ENCODE peak calls at places on chromosomes 16 and 17, in six cellular contexts. R, E, U, V, I and T are unnamed samples. For H3K4me1, the result is how much of the 10 kb centered on the place peaks cover.

GRCh38 chr16:14405611-14406537 is 224.2 kb downstream of the PARN start:
- DNase-seq in R (peak), E (peak), U (peak), V (no peak), I (peak), T (peak)

GRCh38 chr16:2033057-2033911 is 6.6 kb downstream of the NHERF2 start:
- DNase-seq in R (peak), E (peak), U (peak), V (peak), I (peak), T (no peak)

GRCh38 chr16:68744744-68745280 is 7.7 kb downstream of the CDH1 start:
- DNase-seq in R (peak), E (no peak), U (peak), V (no peak), I (peak), T (no peak)

GRCh38 chr17:4485676-4486646 is 12.7 kb upstream of the SPNS2 start:
- DNase-seq in R (no peak), E (no peak), U (no peak), V (no peak), I (peak), T (no peak)

GRCh38 chr16:88784074-88784855 is 755 bp downstream of the PIEZO1 start:
- DNase-seq in R (peak), E (peak), U (peak), V (peak), I (peak), T (peak)

GRCh38 chr17:61203765-61204164 is 195.9 kb upstream of the TBX2 start:
- DNase-seq in R (no peak), E (no peak), U (no peak), V (no peak), I (no peak), T (no peak)

GRCh38 chr17:5526821-5527598 is 40.6 kb downstream of the MIS12 start:
- DNase-seq in R (peak), E (peak), U (no peak), V (peak), I (no peak), T (peak)

GRCh38 chr16:22302776-22303363 is 5.7 kb downstream of the POLR3E start:
- DNase-seq in R (no peak), E (no peak), U (no peak), V (no peak), I (peak), T (no peak)

GRCh38 chr17:73062726-73063125 is 29.8 kb downstream of the SLC39A11 start:
- DNase-seq in R (no peak), E (no peak), U (no peak), V (no peak), I (no peak), T (no peak)

GRCh38 chr17:63132509-63132911 is 166.5 kb downstream of the TANC2 start:
- DNase-seq in R (no peak), E (no peak), U (no peak), V (no peak), I (no peak), T (no peak)

GRCh38 chr16:67547423-67548264 is 14.7 kb upstream of the CTCF start:
- DNase-seq in R (no peak), E (no peak), U (no peak), V (no peak), I (no peak), T (no peak)

GRCh38 chr17:36221187-36221586 is 10.3 kb downstream of the CCL4L2 start:
- DNase-seq in R (no peak), E (no peak), U (no peak), V (no peak), I (peak), T (no peak)

GRCh38 chr16:48101069-48101674 is 54.6 kb downstream of the ABCC12 start:
- DNase-seq in R (no peak), E (no peak), U (no peak), V (no peak), I (no peak), T (no peak)

GRCh38 chr17:4543557-4544026 is 11.6 kb downstream of the MYBBP1A start:
- DNase-seq in R (no peak), E (no peak), U (no peak), V (no peak), I (no peak), T (peak)

GRCh38 chr17:40735016-40735415 is 20.1 kb downstream of the KRT25 start:
- DNase-seq in R (no peak), E (no peak), U (no peak), V (no peak), I (no peak), T (no peak)

GRCh38 chr17:41322264-41322902 is 6.9 kb upstream of the KRTAP17-1 start:
- DNase-seq in R (peak), E (no peak), U (no peak), V (no peak), I (peak), T (no peak)

GRCh38 chr17:59521465-59522126 is 43.8 kb upstream of the DHX40 start:
- DNase-seq in R (peak), E (no peak), U (peak), V (no peak), I (peak), T (peak)

GRCh38 chr17:65290616-65291015 is 153.4 kb downstream of the RGS9 start:
- DNase-seq in R (no peak), E (no peak), U (peak), V (no peak), I (peak), T (no peak)

GRCh38 chr16:27999687-28000086 is 63.8 kb downstream of the GSG1L start:
- DNase-seq in R (peak), E (no peak), U (no peak), V (no peak), I (peak), T (no peak)

GRCh38 chr17:21019976-21020575 is 22.7 kb downstream of the USP22 start:
- DNase-seq in R (peak), E (peak), U (peak), V (no peak), I (peak), T (peak)

GRCh38 chr17:48012151-48012520 is 25.5 kb downstream of the COPZ2 start:
- DNase-seq in R (peak), E (no peak), U (peak), V (no peak), I (peak), T (no peak)

GRCh38 chr16:57531635-57532220 is 4.6 kb downstream of the CCDC102A start:
- DNase-seq in R (no peak), E (peak), U (no peak), V (no peak), I (peak), T (no peak)

GRCh38 chr17:73650617-73651200 is 6.5 kb upstream of the SDK2 start:
- DNase-seq in R (no peak), E (no peak), U (no peak), V (no peak), I (no peak), T (no peak)

GRCh38 chr17:47066841-47067682 is 88.0 kb upstream of the RPRML start:
- DNase-seq in R (peak), E (peak), U (peak), V (peak), I (peak), T (peak)

GRCh38 chr16:7550096-7550495 is 217.5 kb downstream of the RBFOX1 start:
- DNase-seq in R (no peak), E (no peak), U (no peak), V (no peak), I (no peak), T (no peak)

GRCh38 chr17:2905269-2905668 is 109.0 kb downstream of the RAP1GAP2 start:
- DNase-seq in R (no peak), E (no peak), U (no peak), V (no peak), I (no peak), T (no peak)

GRCh38 chr17:70655179-70655578 is 485.8 kb downstream of the KCNJ2 start:
- DNase-seq in R (no peak), E (no peak), U (no peak), V (no peak), I (no peak), T (no peak)

GRCh38 chr17:63842173-63842539 is 329 bp downstream of the SMARCD2 start:
- DNase-seq in R (no peak), E (peak), U (peak), V (no peak), I (no peak), T (peak)

GRCh38 chr16:50881953-50882352 is 140.1 kb downstream of the CYLD start:
- DNase-seq in R (peak), E (no peak), U (no peak), V (no peak), I (peak), T (no peak)

GRCh38 chr16:63702981-63703590 is 1418.8 kb downstream of the CDH11 start:
- DNase-seq in R (no peak), E (no peak), U (peak), V (no peak), I (peak), T (no peak)

GRCh38 chr16:53435066-53435688 is 906 bp downstream of the RBL2 start:
- DNase-seq in R (peak), E (peak), U (peak), V (peak), I (peak), T (peak)

GRCh38 chr17:77893144-77894044 is 65.1 kb upstream of the TNRC6C start:
- DNase-seq in R (no peak), E (peak), U (no peak), V (no peak), I (no peak), T (peak)

GRCh38 chr17:76032780-76033108 is 5.6 kb upstream of the EVPL start:
- DNase-seq in R (no peak), E (no peak), U (no peak), V (no peak), I (no peak), T (no peak)
- TF ChIP-seq CTCF in R (no peak), E (no peak), U (no peak), V (no peak), I (no peak), T (no peak)

DNA sequence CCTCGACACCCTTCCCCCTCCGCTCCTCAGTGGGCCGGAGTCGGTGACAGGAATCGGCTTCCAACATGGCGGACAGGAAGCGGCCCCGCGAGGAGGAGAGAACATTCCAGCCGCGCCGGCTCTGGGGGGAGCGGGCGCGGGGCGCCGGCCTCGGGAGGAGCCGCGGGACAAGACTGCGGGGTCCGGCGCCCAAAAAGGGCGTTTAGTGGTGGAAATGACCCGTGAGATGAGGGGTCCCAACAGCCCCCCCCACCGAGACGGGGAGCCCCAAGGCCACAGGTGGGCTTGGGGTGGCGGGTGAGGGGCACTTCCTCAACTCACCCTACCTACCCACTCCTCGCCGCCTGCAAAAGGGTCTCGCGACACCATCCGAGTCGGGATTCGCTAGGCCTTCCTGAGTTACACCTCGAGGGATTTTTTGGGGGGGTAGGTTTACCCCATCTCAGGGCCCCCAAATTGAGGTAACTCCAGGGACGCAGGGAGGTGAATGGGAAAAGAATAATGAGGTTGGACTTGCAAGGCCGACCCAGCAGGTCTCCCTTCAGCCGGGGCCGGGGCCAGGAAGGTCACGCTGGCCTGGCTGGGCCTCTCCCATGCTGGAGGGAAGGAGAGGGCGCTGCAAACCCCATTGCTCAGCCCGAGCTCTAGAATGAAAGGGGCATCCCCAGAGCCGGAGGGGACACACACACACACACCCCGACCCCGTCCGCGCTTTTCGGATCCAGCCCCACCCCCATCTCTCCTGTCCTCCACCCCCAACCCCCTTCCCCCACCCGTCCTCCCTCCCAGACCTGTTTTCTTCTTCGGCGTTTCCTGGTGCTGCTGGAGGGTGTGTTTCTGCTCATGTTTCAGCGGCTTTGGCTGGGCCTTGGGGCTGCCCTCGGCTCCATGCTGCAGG is 707 bp downstream of the NUFIP2 start:
- DNase-seq in R (peak), E (peak), U (peak), V (peak), I (peak), T (peak)
- H3K4me1 ChIP-seq in R (under half), E (under half), U (under half), V (under half), I (under half), T (under half)

GRCh38 chr16:85473326-85473725 is 139.8 kb upstream of the GSE1 start:
- DNase-seq in R (no peak), E (no peak), U (no peak), V (no peak), I (peak), T (no peak)

GRCh38 chr16:85469929-85470590 is 143.1 kb upstream of the GSE1 start:
- DNase-seq in R (no peak), E (no peak), U (no peak), V (no peak), I (no peak), T (no peak)

GRCh38 chr16:85472514-85472913 is 140.6 kb upstream of the GSE1 start:
- DNase-seq in R (no peak), E (no peak), U (no peak), V (no peak), I (no peak), T (no peak)

GRCh38 chr16:85470873-85471272 is 142.2 kb upstream of the GSE1 start:
- DNase-seq in R (no peak), E (no peak), U (no peak), V (no peak), I (no peak), T (no peak)

GRCh38 chr16:85471469-85472431 is 141.4 kb upstream of the GSE1 start:
- DNase-seq in R (peak), E (no peak), U (peak), V (no peak), I (no peak), T (no peak)
- TF ChIP-seq CTCF in R (peak), E (no peak), U (no peak), V (no peak), I (peak), T (no peak)

GRCh38 chr17:57888311-57889216 is 38.7 kb upstream of the MRPS23 start:
- DNase-seq in R (no peak), E (no peak), U (no peak), V (no peak), I (no peak), T (no peak)

GRCh38 chr17:57885148-57885915 is 35.5 kb upstream of the MRPS23 start:
- DNase-seq in R (no peak), E (no peak), U (no peak), V (no peak), I (no peak), T (no peak)

GRCh38 chr17:57889252-57889651 is 39.4 kb upstream of the MRPS23 start:
- DNase-seq in R (no peak), E (no peak), U (no peak), V (no peak), I (no peak), T (no peak)

GRCh38 chr17:57886020-57886419 is 36.2 kb upstream of the MRPS23 start:
- DNase-seq in R (no peak), E (no peak), U (no peak), V (no peak), I (no peak), T (no peak)

DNA sequence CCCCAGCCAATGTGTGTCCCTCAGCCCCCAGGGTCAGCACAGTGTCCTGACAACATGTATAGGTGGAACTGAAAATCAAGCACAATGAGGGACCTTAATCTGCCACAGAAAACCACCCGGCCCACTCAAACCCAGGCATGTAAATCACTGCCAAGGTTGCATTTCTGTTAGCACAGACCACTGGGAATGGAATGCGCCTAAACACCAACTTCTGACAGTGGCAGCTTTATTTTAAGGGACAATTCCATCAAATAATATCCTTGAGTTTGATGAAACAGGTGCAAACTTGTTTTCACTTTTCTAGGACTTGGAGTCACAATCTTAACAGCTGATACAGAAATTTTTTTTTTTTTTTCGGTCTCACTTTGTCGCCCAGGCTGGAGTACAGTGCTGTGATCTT is 37.3 kb upstream of the MRPS23 start:
- DNase-seq in R (no peak), E (no peak), U (no peak), V (no peak), I (no peak), T (no peak)
- H3K4me1 ChIP-seq in R (under half), E (under half), U (under half), V (under half), I (under half), T (under half)

GRCh38 chr16:89921131-89921698 is 1.9 kb upstream of the TUBB3 start:
- DNase-seq in R (no peak), E (no peak), U (no peak), V (no peak), I (peak), T (no peak)

GRCh38 chr16:89919535-89920406 is 1.1 kb downstream of the MC1R start:
- DNase-seq in R (no peak), E (no peak), U (no peak), V (no peak), I (no peak), T (no peak)

GRCh38 chr16:89922477-89922883 is 662 bp upstream of the TUBB3 start:
- DNase-seq in R (peak), E (peak), U (peak), V (peak), I (peak), T (peak)

GRCh38 chr16:89921699-89922476 is 1.3 kb upstream of the TUBB3 start:
- DNase-seq in R (peak), E (peak), U (peak), V (peak), I (peak), T (peak)

DNA sequence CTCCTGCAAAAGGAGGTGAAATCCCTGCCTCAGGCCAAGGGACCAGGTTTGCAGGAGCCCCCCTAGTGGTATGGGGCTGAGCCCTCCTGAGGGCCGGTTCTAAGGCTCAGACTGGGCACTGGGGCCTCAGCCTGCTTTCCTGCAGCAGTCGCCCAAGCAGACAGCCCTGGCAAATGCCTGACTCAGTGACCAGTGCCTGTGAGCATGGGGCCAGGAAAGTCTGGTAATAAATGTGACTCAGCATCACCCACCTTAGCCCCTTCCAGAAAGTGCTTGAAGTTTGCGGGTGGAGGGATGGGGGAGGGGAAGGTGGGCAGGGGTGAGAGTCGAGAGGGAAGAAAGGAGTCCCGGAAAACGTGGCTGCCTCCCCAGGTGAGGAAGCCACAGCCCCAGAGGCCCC is 2.1 kb downstream of the MC1R start:
- DNase-seq in R (no peak), E (no peak), U (no peak), V (no peak), I (no peak), T (no peak)
- TF ChIP-seq CTCF in R (no peak), E (no peak), U (no peak), V (no peak), I (no peak), T (no peak)

GRCh38 chr17:81050645-81051625 is 16.0 kb downstream of the BAIAP2 start:
- DNase-seq in R (no peak), E (no peak), U (no peak), V (no peak), I (no peak), T (no peak)
- H3K4me1 ChIP-seq in R (under half), E (under half), U (half or more), V (under half), I (under half), T (under half)

DNA sequence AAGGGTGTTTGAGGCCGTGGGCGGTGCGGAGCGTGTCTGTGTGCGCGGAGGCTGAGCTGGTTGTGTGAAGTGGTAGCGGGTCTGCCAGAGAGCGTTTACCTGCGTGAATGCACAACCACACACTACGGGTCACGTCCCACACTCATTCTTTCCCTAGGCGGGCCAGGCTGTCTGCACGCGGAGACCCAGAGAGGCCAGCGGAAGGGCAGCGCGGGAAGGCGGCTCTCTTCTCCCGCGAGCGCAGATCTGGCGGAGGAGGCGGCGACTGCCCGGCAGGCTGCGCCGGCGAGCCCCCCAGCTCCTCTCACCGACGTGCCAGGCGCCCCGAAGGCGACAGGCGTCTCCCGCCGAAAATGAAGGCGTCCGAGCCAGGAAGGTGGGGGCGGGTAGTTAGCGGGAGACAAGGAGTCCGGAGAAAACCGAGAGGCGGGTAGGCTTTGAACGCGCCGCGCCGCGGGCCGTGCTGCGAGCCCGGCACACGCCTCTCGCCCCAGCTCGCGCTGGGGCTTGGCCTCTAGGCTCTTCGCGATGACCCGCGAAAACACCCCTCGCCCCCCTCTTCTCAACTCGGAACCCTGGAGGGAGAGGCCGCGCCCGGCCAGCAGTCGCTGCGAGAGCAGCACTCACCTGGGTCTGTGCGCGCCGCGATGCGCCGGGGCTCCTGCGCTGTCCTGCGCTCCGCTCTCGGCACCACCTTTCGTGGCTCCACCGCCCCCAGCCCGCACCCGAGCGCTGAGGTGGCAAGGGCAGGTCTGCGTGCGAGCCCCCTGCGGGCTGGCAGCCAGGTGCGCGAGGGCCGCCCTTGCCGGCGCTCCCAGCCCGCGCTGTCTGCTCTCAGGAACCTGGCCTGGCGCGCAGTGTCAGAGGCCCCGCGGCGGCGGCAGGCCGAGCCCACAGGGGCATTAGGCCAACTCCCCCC is 2.0 kb upstream of the FOXF1 start:
- DNase-seq in R (no peak), E (no peak), U (no peak), V (no peak), I (peak), T (no peak)
- TF ChIP-seq CTCF in R (no peak), E (no peak), U (no peak), V (no peak), I (no peak), T (no peak)